ENCODE peak calls at places on chromosome 16, in seven cellular contexts. H is osteocyte, N is RWPE1, X is nephron progenitor cell, K is IMR-90, G is NB4, W is neural crest cell. E is an unnamed sample.

GRCh38 chr16:89084814-89085612 is 8.6 kb upstream of the ACSF3 start:
- DNase-seq in G (no peak), K (no peak), H (no peak), X (no peak), N (no peak), W (no peak), E (no peak)

GRCh38 chr16:56776562-56776961 is 46.6 kb downstream of the NUP93 start:
- DNase-seq in X (no peak), K (no peak), H (no peak), N (peak), G (no peak), W (no peak), E (no peak)

GRCh38 chr16:56608876-56609462 is 585 bp downstream of the MT2A start:
- DNase-seq in G (peak), N (no peak), H (no peak), W (no peak), X (no peak), K (no peak), E (peak)

GRCh38 chr16:55760665-55761035 is 72.2 kb downstream of the CES1 start:
- DNase-seq in W (peak), N (no peak), H (no peak), X (no peak), K (no peak), G (no peak), E (no peak)

GRCh38 chr16:87806246-87806607 is 40.4 kb upstream of the KLHDC4 start:
- DNase-seq in W (no peak), H (no peak), N (peak), X (no peak), K (peak), G (peak), E (no peak)

GRCh38 chr16:65965632-65966031 is 400.9 kb upstream of the CDH5 start:
- DNase-seq in X (no peak), G (no peak), K (no peak), N (peak), W (no peak), H (no peak), E (no peak)

GRCh38 chr16:88810166-88810867 is 1.4 kb downstream of the APRT start:
- DNase-seq in H (no peak), K (no peak), G (peak), N (peak), W (no peak), X (no peak), E (no peak)

GRCh38 chr16:76866994-76867393 is 324.0 kb upstream of the MON1B start:
- DNase-seq in X (no peak), K (no peak), W (no peak), H (no peak), N (no peak), G (no peak), E (no peak)

GRCh38 chr16:70437017-70437581 is 1.8 kb downstream of the ST3GAL2 start:
- DNase-seq in N (no peak), W (no peak), K (peak), H (peak), G (peak), X (peak), E (no peak)

GRCh38 chr16:84270071-84270470 is 24.6 kb upstream of the WFDC1 start:
- DNase-seq in H (no peak), N (no peak), X (no peak), G (no peak), K (no peak), W (no peak), E (no peak)

GRCh38 chr16:74577882-74578366 is 29.0 kb downstream of the GLG1 start:
- DNase-seq in N (peak), K (peak), H (no peak), X (no peak), W (no peak), G (peak), E (no peak)

GRCh38 chr16:27244363-27244755 is 24.2 kb downstream of the NSMCE1 start:
- DNase-seq in H (no peak), K (no peak), X (no peak), N (no peak), G (no peak), W (no peak), E (no peak)

GRCh38 chr16:66511615-66512500 is 38.1 kb downstream of the TK2 start:
- DNase-seq in W (no peak), N (peak), H (no peak), K (peak), X (no peak), G (peak), E (no peak)

GRCh38 chr16:52265446-52265861 is 281.5 kb downstream of the TOX3 start:
- DNase-seq in W (no peak), N (no peak), H (no peak), G (no peak), X (no peak), K (no peak), E (no peak)

GRCh38 chr16:24626251-24626650 is 86.9 kb downstream of the RBBP6 start:
- DNase-seq in X (no peak), G (peak), K (peak), W (no peak), N (peak), H (no peak), E (no peak)

GRCh38 chr16:926715-927114 is 44.1 kb downstream of the LMF1 start:
- DNase-seq in N (no peak), H (no peak), G (no peak), K (no peak), W (no peak), X (no peak), E (no peak)

GRCh38 chr16:3716831-3717234 is 491 bp downstream of the TRAP1 start:
- DNase-seq in H (no peak), W (no peak), G (peak), X (no peak), K (no peak), N (peak), E (no peak)

GRCh38 chr16:67108931-67109406 is 772 bp upstream of the PHAF1 start:
- DNase-seq in X (no peak), H (no peak), N (no peak), K (no peak), W (peak), G (no peak), E (no peak)

GRCh38 chr16:64102654-64103053 is 1019.2 kb downstream of the CDH11 start:
- DNase-seq in H (no peak), X (no peak), N (no peak), G (no peak), W (no peak), K (no peak), E (no peak)

GRCh38 chr16:62869837-62870236 is 833.6 kb upstream of the CDH8 start:
- DNase-seq in N (no peak), X (no peak), W (no peak), K (no peak), G (no peak), H (no peak), E (no peak)

GRCh38 chr16:16025214-16025968 is 76.0 kb downstream of the ABCC1 start:
- DNase-seq in N (no peak), X (no peak), W (no peak), G (no peak), H (peak), K (peak), E (no peak)

GRCh38 chr16:70257391-70257790 is 5.7 kb upstream of the EXOSC6 start:
- DNase-seq in W (no peak), H (peak), K (no peak), X (no peak), N (no peak), G (no peak), E (no peak)

GRCh38 chr16:69064164-69064563 is 41.3 kb upstream of the HAS3 start:
- DNase-seq in X (no peak), N (no peak), G (no peak), W (no peak), H (no peak), K (peak), E (no peak)

GRCh38 chr16:559021-559380 is 1.2 kb upstream of the PRR35 start:
- DNase-seq in H (no peak), N (no peak), X (no peak), G (no peak), K (no peak), W (no peak), E (no peak)

GRCh38 chr16:84120023-84120422 is 3.3 kb upstream of the MBTPS1 start:
- DNase-seq in K (no peak), N (no peak), W (no peak), X (no peak), H (no peak), G (peak), E (no peak)

GRCh38 chr16:79150128-79150527 is 450.4 kb downstream of the MAF start:
- DNase-seq in X (no peak), G (no peak), K (no peak), H (no peak), W (no peak), N (no peak), E (no peak)

GRCh38 chr16:47136101-47136820 is 7.5 kb downstream of the NETO2 start:
- DNase-seq in H (no peak), X (no peak), N (peak), G (peak), W (no peak), K (peak), E (no peak)

GRCh38 chr16:66204761-66205160 is 161.7 kb upstream of the CDH5 start:
- DNase-seq in K (no peak), W (no peak), H (no peak), G (no peak), N (no peak), X (no peak), E (no peak)

GRCh38 chr16:1127101-1127500 is 25.8 kb upstream of the CACNA1H start:
- DNase-seq in G (no peak), X (no peak), K (no peak), W (no peak), N (no peak), H (no peak), E (no peak)

GRCh38 chr16:89358030-89359005 is 132.0 kb downstream of the ANKRD11 start:
- DNase-seq in G (peak), X (no peak), K (no peak), W (no peak), N (no peak), H (no peak), E (peak)

GRCh38 chr16:72877374-72878028 is 170.4 kb downstream of the ZFHX3 start:
- DNase-seq in N (peak), G (peak), W (no peak), H (no peak), K (peak), X (no peak), E (no peak)

GRCh38 chr16:31427441-31428276 is 501 bp downstream of the COX6A2 start:
- DNase-seq in G (no peak), N (peak), K (no peak), W (no peak), H (no peak), X (no peak), E (peak)

GRCh38 chr16:67530013-67530939 is 1.6 kb downstream of the RIPOR1 start:
- DNase-seq in H (no peak), W (no peak), X (peak), G (peak), N (no peak), K (peak), E (peak)

GRCh38 chr16:58027341-58028167 is 2.0 kb downstream of the MMP15 start:
- DNase-seq in H (no peak), K (no peak), W (no peak), X (peak), G (no peak), N (peak), E (no peak)

GRCh38 chr16:75265911-75266701 is 14.7 kb upstream of the BCAR1 start:
- DNase-seq in X (peak), W (peak), G (no peak), K (peak), H (peak), N (peak), E (no peak)

GRCh38 chr16:67833035-67833417 is 9.1 kb upstream of the THAP11 start:
- DNase-seq in H (no peak), K (peak), X (no peak), G (peak), W (no peak), N (peak), E (no peak)

GRCh38 chr16:89953671-89954406 is 5.3 kb downstream of the DEF8 start:
- DNase-seq in X (no peak), N (no peak), W (no peak), G (peak), K (no peak), H (no peak), E (no peak)

GRCh38 chr16:56357765-56358322 is 67.5 kb downstream of the AMFR start:
- DNase-seq in X (no peak), G (peak), N (no peak), H (peak), K (no peak), W (no peak), E (no peak)

GRCh38 chr16:69567031-69567680 is 1.4 kb downstream of the NFAT5 start:
- DNase-seq in X (peak), N (peak), W (no peak), G (peak), K (peak), H (no peak), E (no peak)

DNA sequence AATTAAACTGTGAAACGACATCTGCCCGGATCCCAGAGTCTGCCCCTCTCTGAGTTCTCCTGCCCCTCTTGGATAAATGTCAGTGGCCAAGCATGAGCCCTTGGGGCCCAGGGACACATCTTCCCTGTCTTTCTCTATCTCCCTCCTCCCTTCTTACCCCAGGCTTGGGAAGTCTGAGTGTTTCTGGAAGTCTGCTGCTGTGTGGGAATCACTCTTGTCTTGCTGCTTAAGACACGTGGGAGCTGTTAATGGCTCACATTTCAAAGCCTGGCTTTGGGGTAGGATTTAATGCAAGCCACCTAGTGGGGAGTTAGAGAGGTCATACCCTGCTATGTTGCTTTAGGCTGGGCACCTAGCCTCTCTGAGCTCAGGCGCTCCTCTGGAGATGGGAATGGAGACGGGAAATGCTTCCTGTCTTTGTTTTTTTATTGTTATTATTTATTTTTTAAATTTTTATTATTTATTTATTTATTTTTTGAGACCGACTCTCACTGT is 218.5 kb upstream of the CIBAR2 start:
- DNase-seq in G (peak), N (peak), K (peak), H (no peak), X (peak), W (no peak), E (no peak)
- TF ChIP-seq CTCF in G (peak), N (peak), K (peak), H (peak), X (peak), W (peak), E (no peak)

GRCh38 chr16:48367443-48368049 is 17.7 kb downstream of the SIAH1 start:
- DNase-seq in G (no peak), X (no peak), H (no peak), K (no peak), W (no peak), N (no peak), E (no peak)

GRCh38 chr16:48369765-48370164 is 15.4 kb downstream of the SIAH1 start:
- DNase-seq in W (no peak), H (no peak), K (no peak), N (no peak), X (no peak), G (no peak), E (no peak)

GRCh38 chr16:48365030-48365600 is 20.1 kb downstream of the SIAH1 start:
- DNase-seq in H (no peak), N (no peak), W (no peak), K (no peak), G (no peak), X (no peak), E (no peak)

GRCh38 chr16:48366165-48367093 is 18.8 kb downstream of the SIAH1 start:
- DNase-seq in K (peak), N (peak), X (peak), W (no peak), H (no peak), G (peak), E (no peak)

GRCh38 chr16:48365601-48366164 is 19.5 kb downstream of the SIAH1 start:
- DNase-seq in X (peak), H (peak), W (peak), N (peak), K (peak), G (peak), E (peak)
- TF ChIP-seq CTCF in X (no peak), H (peak), W (no peak), N (no peak), K (no peak), G (no peak), E (no peak)

DNA sequence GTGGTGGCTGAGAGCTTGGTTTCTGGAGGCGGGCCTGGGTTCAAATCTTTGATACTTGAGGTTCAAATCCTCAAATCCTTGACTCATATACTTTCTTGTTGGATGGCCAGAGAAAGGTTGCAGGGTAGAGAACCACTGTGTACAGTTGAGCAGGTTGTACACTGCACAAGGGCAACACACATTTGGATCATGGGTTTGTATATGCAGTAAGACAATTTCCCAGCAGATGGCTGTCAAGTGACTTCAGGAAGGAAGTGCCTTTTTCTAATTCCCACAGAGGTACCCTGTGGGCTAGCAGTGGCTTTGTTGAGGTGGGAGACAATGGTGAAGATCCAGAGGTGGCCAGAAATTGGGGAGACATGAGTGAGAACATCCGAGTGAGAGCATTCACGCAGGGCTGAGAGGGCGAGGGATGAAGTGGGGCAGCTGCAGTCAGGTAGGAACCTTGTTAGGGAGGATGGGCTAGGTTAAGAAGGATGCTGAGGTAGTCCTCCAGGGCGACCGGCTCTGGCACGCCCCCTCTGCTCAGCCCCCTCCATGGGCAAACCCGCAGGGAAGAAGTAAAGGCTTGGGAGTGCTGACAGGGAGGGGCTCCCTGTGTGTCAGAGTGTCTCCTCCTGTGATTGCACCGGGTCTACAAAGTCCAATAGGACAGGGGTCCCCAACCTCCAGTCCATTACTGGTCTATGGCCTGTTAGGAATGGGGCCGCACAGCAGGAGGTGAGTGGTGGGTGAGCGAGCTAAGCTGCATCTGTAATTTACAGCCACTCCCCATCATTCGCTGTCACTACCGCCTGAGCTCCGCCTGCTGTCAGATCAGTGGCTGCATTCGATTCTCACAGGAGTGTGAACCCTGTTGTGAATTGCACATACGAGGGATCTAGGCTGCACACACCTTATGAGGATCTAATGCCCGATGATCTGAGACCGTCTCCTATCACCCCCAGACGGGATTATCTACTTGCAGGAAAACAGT is 2.7 kb downstream of the C16orf89 start:
- DNase-seq in X (no peak), K (no peak), W (no peak), H (no peak), G (peak), N (no peak), E (no peak)
- TF ChIP-seq CTCF in X (no peak), K (no peak), W (no peak), H (no peak), G (no peak), N (no peak), E (no peak)

GRCh38 chr16:50448522-50448921 is 79.7 kb upstream of the BRD7 start:
- DNase-seq in X (no peak), N (peak), W (no peak), K (no peak), G (peak), H (no peak), E (no peak)
- TF ChIP-seq CTCF in X (peak), N (no peak), W (peak), K (no peak), G (no peak), H (peak), E (no peak)

GRCh38 chr16:50637716-50638602 is 43.2 kb downstream of the SNX20 start:
- DNase-seq in H (no peak), G (no peak), X (no peak), W (no peak), K (no peak), N (no peak), E (no peak)
- TF ChIP-seq CTCF in H (no peak), G (no peak), X (no peak), W (no peak), K (no peak), N (no peak), E (no peak)

DNA sequence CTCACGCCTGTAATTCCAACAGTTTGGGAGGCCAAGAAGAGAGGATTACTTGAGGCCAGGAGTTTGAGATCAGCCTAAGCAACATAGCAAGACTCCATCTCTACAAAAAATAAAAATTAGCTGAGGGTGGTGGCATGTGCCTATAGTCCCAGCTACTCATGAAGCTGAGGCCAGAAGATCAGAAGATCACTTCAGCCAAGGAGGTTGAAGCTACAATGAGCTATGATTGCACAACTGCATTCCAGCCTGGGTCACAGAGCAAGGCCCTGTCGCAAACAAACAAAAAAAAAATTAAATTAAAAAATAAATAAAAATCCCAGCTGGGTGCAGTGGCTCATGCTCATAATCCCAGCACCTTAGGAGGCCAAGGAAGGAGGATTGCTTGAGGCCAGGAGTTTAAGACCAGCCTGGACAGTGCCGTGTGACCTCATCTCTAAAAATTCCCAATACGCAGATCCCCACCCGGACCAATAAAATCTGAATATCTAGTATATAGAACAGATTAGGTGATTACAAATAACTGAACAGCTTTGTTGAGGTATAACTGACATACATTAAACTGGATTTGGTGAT is 18.2 kb upstream of the ATF7IP2 start:
- DNase-seq in N (no peak), K (no peak), X (no peak), G (peak), H (peak), W (no peak), E (no peak)
- TF ChIP-seq CTCF in N (no peak), K (no peak), X (no peak), G (no peak), H (no peak), W (no peak), E (no peak)

E was measured in natural killer cell.